ENCODE peak calls at places on chromosome 1, in nine cellular contexts. B, E, N, D, W, Q, P, A and R are unnamed samples.

GRCh38 chr1:66764994-66765578 is 12.8 kb downstream of the DYNLT5 start:
- DNase-seq in B (no peak), E (peak; percentile 61), N (no peak), D (peak; percentile 41), W (peak; percentile 76), Q (peak; percentile 17), P (peak; percentile 28), A (peak; percentile 30), R (no peak)

GRCh38 chr1:226436855-226437491 is 29.1 kb upstream of the PARP1 start:
- DNase-seq in B (no peak), E (no peak), N (no peak), D (no peak), W (no peak), Q (no peak), P (no peak), A (no peak), R (no peak)

GRCh38 chr1:59752556-59753412 is 62.0 kb upstream of the HOOK1 start:
- DNase-seq in B (no peak), E (no peak), N (peak; percentile 21), D (no peak), W (no peak), Q (no peak), P (no peak), A (no peak), R (no peak)

GRCh38 chr1:184387871-184388670 is 1.2 kb downstream of the C1orf21 start:
- DNase-seq in B (peak; percentile 38), E (peak; percentile 29), N (peak; percentile 13), D (no peak), W (peak; percentile 30), Q (peak; percentile 13), P (no peak), A (no peak), R (peak; percentile 22)

GRCh38 chr1:172394167-172394751 is 26.2 kb upstream of the C1orf105 start:
- DNase-seq in B (no peak), E (peak; percentile 29), N (no peak), D (no peak), W (peak; percentile 26), Q (peak; percentile 25), P (no peak), A (peak; percentile 28), R (no peak)

GRCh38 chr1:110390096-110390495 is 730 bp downstream of the SLC16A4 start:
- DNase-seq in B (peak; percentile 62), E (no peak), N (no peak), D (peak; percentile 37), W (no peak), Q (no peak), P (no peak), A (no peak), R (peak; percentile 54)

GRCh38 chr1:21244154-21244553 is 46.1 kb downstream of the ECE1 start:
- DNase-seq in B (no peak), E (no peak), N (no peak), D (no peak), W (no peak), Q (no peak), P (no peak), A (no peak), R (no peak)

GRCh38 chr1:38476784-38477175 is 382.8 kb downstream of the RRAGC start:
- DNase-seq in B (no peak), E (no peak), N (no peak), D (no peak), W (no peak), Q (no peak), P (no peak), A (no peak), R (no peak)

GRCh38 chr1:165075725-165076370 is 280.7 kb downstream of the LMX1A start:
- DNase-seq in B (no peak), E (peak; percentile 48), N (no peak), D (peak; percentile 66), W (peak; percentile 33), Q (no peak), P (no peak), A (no peak), R (no peak)

GRCh38 chr1:232528472-232529089 is 101.4 kb downstream of the SIPA1L2 start:
- DNase-seq in B (no peak), E (no peak), N (no peak), D (no peak), W (no peak), Q (no peak), P (no peak), A (no peak), R (no peak)

GRCh38 chr1:94202241-94202640 is 35.1 kb downstream of the ARHGAP29 start:
- DNase-seq in B (no peak), E (no peak), N (no peak), D (no peak), W (no peak), Q (no peak), P (no peak), A (no peak), R (no peak)

GRCh38 chr1:153465728-153466625 is 5.5 kb upstream of the S100A7 start:
- DNase-seq in B (peak; percentile 54), E (peak; percentile 77), N (no peak), D (peak; percentile 87), W (peak; percentile 53), Q (peak; percentile 59), P (no peak), A (peak; percentile 68), R (peak; percentile 35)

GRCh38 chr1:7470904-7471638 is 300.0 kb upstream of the VAMP3 start:
- DNase-seq in B (peak; percentile 81), E (peak; percentile 65), N (no peak), D (no peak), W (peak; percentile 89), Q (no peak), P (no peak), A (no peak), R (peak; percentile 74)

GRCh38 chr1:29502225-29502755 is 266.0 kb downstream of the PTPRU start:
- DNase-seq in B (no peak), E (no peak), N (no peak), D (no peak), W (no peak), Q (no peak), P (no peak), A (no peak), R (no peak)

GRCh38 chr1:43021547-43022474 is 63.1 kb upstream of the SLC2A1 start:
- DNase-seq in B (no peak), E (no peak), N (no peak), D (no peak), W (no peak), Q (no peak), P (no peak), A (no peak), R (peak; percentile 62)

GRCh38 chr1:153963850-153964331 is 554 bp upstream of the SLC39A1 start:
- DNase-seq in B (peak; percentile 49), E (peak; percentile 73), N (no peak), D (peak; percentile 44), W (peak; percentile 49), Q (no peak), P (no peak), A (no peak), R (peak; percentile 90)

GRCh38 chr1:93501399-93501798 is 53.5 kb downstream of the FNBP1L start:
- DNase-seq in B (no peak), E (no peak), N (no peak), D (no peak), W (no peak), Q (no peak), P (no peak), A (no peak), R (no peak)

GRCh38 chr1:109765896-109766615 is 2.3 kb upstream of the EPS8L3 start:
- DNase-seq in B (no peak), E (no peak), N (no peak), D (no peak), W (no peak), Q (no peak), P (no peak), A (no peak), R (no peak)

GRCh38 chr1:16209847-16210407 is 2.5 kb downstream of the ARHGEF19 start:
- DNase-seq in B (no peak), E (no peak), N (peak; percentile 18), D (no peak), W (no peak), Q (no peak), P (no peak), A (no peak), R (no peak)

GRCh38 chr1:37965301-37965700 is 18.4 kb upstream of the INPP5B start:
- DNase-seq in B (no peak), E (no peak), N (no peak), D (no peak), W (no peak), Q (no peak), P (no peak), A (no peak), R (no peak)

GRCh38 chr1:154534263-154534844 is 24.1 kb downstream of the UBE2Q1 start:
- DNase-seq in B (no peak), E (peak; percentile 66), N (no peak), D (peak; percentile 85), W (peak; percentile 60), Q (no peak), P (no peak), A (no peak), R (peak; percentile 39)

GRCh38 chr1:176466514-176466913 is 3.5 kb downstream of the PAPPA2 start:
- DNase-seq in B (no peak), E (peak; percentile 43), N (no peak), D (peak; percentile 62), W (peak; percentile 3), Q (no peak), P (no peak), A (no peak), R (no peak)

GRCh38 chr1:169090900-169091311 is 15.6 kb upstream of the ATP1B1 start:
- DNase-seq in B (no peak), E (no peak), N (no peak), D (no peak), W (no peak), Q (no peak), P (no peak), A (no peak), R (no peak)

GRCh38 chr1:229204863-229205777 is 65.8 kb upstream of the RAB4A start:
- DNase-seq in B (no peak), E (no peak), N (no peak), D (no peak), W (no peak), Q (peak; percentile 6), P (no peak), A (no peak), R (no peak)

GRCh38 chr1:165884690-165885304 is 57.4 kb downstream of the UCK2 start:
- DNase-seq in B (no peak), E (no peak), N (no peak), D (no peak), W (peak; percentile 66), Q (no peak), P (peak; percentile 81), A (no peak), R (no peak)

GRCh38 chr1:36971832-36972231 is 62.5 kb downstream of the GRIK3 start:
- DNase-seq in B (no peak), E (no peak), N (no peak), D (no peak), W (no peak), Q (no peak), P (no peak), A (no peak), R (no peak)

GRCh38 chr1:166875734-166876539 is at the start of gene TADA1:
- DNase-seq in B (peak; percentile 99), E (peak; percentile 99), N (peak; percentile 96), D (peak; percentile 93), W (peak; percentile 99), Q (peak; percentile 99), P (peak; percentile 96), A (peak; percentile 96), R (peak; percentile 96)

GRCh38 chr1:6499318-6499717 is 7.9 kb upstream of the PLEKHG5 start:
- DNase-seq in B (no peak), E (no peak), N (no peak), D (no peak), W (no peak), Q (no peak), P (no peak), A (no peak), R (no peak)

GRCh38 chr1:223628233-223628632 is 37.3 kb downstream of the CAPN8 start:
- DNase-seq in B (peak; percentile 39), E (peak; percentile 28), N (no peak), D (peak; percentile 81), W (peak; percentile 31), Q (peak; percentile 6), P (no peak), A (peak; percentile 52), R (no peak)

GRCh38 chr1:32948905-32949304 is 15.7 kb downstream of the RNF19B start:
- DNase-seq in B (no peak), E (no peak), N (no peak), D (no peak), W (no peak), Q (no peak), P (no peak), A (no peak), R (no peak)

GRCh38 chr1:154155282-154155681 is 409 bp upstream of the NUP210L start:
- DNase-seq in B (peak; percentile 51), E (no peak), N (no peak), D (no peak), W (peak; percentile 95), Q (no peak), P (no peak), A (no peak), R (no peak)